ENCODE peak calls at places on chromosomes 1 and 21, in five cellular contexts. M is NCI-H2029, X is HT-29, U is HepG2, T is lung. L is an unnamed sample.

GRCh38 chr21:39661121-39661520 is 48.4 kb downstream of the B3GALT5 start:
- DNase-seq in X (no peak), M (no peak), U (no peak), T (no peak), L (no peak)

GRCh38 chr1:29368936-29369932 is 132.9 kb downstream of the PTPRU start:
- DNase-seq in X (no peak), U (no peak), M (no peak), T (no peak), L (no peak)

GRCh38 chr1:2412773-2413494 is 570 bp upstream of the PEX10 start:
- DNase-seq in M (peak; percentile 60), T (no peak), X (peak; percentile 73), U (peak; percentile 68), L (peak; percentile 87)

GRCh38 chr1:205610036-205610435 is 21.8 kb downstream of the ELK4 start:
- DNase-seq in M (no peak), U (no peak), T (no peak), X (no peak), L (peak; percentile 27)

GRCh38 chr1:28273216-28273860 is 14.0 kb downstream of the SESN2 start:
- DNase-seq in T (no peak), X (no peak), U (no peak), M (no peak), L (no peak)

GRCh38 chr1:229710746-229711145 is 84.7 kb downstream of the URB2 start:
- DNase-seq in M (no peak), T (no peak), U (no peak), X (no peak), L (no peak)

GRCh38 chr21:35664683-35665082 is 395.6 kb downstream of the SETD4 start:
- DNase-seq in U (peak; percentile 3), T (no peak), M (no peak), X (no peak), L (no peak)

GRCh38 chr1:162213281-162213909 is 143.9 kb downstream of the NOS1AP start:
- DNase-seq in M (no peak), X (peak; percentile 86), T (peak; percentile 53), U (peak; percentile 86), L (peak; percentile 26)

GRCh38 chr1:59292557-59292956 is 4.3 kb upstream of the FGGY start:
- DNase-seq in M (no peak), U (peak; percentile 84), X (no peak), T (peak; percentile 64), L (peak; percentile 16)

GRCh38 chr1:23598424-23598823 is 39.1 kb upstream of the ID3 start:
- DNase-seq in T (no peak), X (no peak), U (peak; percentile 33), M (no peak), L (no peak)

GRCh38 chr1:167330601-167331293 is 110.1 kb downstream of the POU2F1 start:
- DNase-seq in M (no peak), T (no peak), X (no peak), U (no peak), L (no peak)

GRCh38 chr21:45525153-45525909 is 16.9 kb downstream of the SLC19A1 start:
- DNase-seq in M (no peak), T (no peak), U (peak; percentile 92), X (no peak), L (no peak)

GRCh38 chr1:151326619-151327222 is 495 bp downstream of the PI4KB start:
- DNase-seq in U (no peak), M (no peak), T (peak; percentile 53), X (no peak), L (peak; percentile 82)

GRCh38 chr1:181149326-181150000 is 61.0 kb downstream of the IER5 start:
- DNase-seq in T (no peak), U (no peak), X (no peak), M (no peak), L (no peak)

GRCh38 chr1:21161842-21162241 is 14.9 kb downstream of the EIF4G3 start:
- DNase-seq in M (no peak), T (no peak), X (no peak), U (no peak), L (no peak)

GRCh38 chr1:59015708-59016107 is 231.9 kb upstream of the JUN start:
- DNase-seq in X (no peak), U (no peak), T (no peak), M (no peak), L (peak; percentile 75)

GRCh38 chr1:176576670-176577069 is 113.7 kb downstream of the PAPPA2 start:
- DNase-seq in X (no peak), U (no peak), T (no peak), M (no peak), L (no peak)

L was measured in GM03348.